ENCODE peak calls at places on chromosomes 4 and X, in ten cellular contexts. T, L, C, J, A, H, W, O, X and V are unnamed samples. For H3K36me3, the result is how much of the 10 kb centered on the place peaks cover.

GRCh38 chr4:108118505-108118904 is 50.2 kb downstream of the LEF1 start:
- DNase-seq in H (no peak), A (no peak), T (no peak), W (peak), O (no peak), L (no peak), J (no peak), C (no peak), X (no peak), V (no peak)

GRCh38 chr4:54658321-54659093 is 750 bp downstream of the KIT start:
- DNase-seq in L (peak), X (no peak), C (peak), H (no peak), A (peak), O (peak), J (no peak), W (no peak), T (peak), V (no peak)

GRCh38 chr4:164467493-164467892 is 286.4 kb upstream of the SMIM31 start:
- DNase-seq in X (no peak), W (no peak), C (no peak), H (no peak), O (no peak), J (no peak), L (no peak), A (no peak), T (no peak), V (peak)

GRCh38 chr4:7034262-7035081 is 8.7 kb upstream of the TADA2B start:
- DNase-seq in O (no peak), J (no peak), H (no peak), W (no peak), T (no peak), C (peak), L (peak), A (peak), X (no peak), V (no peak)

GRCh38 chr4:24143741-24144140 is 253.9 kb upstream of the PPARGC1A start:
- DNase-seq in W (no peak), L (no peak), X (no peak), A (no peak), C (no peak), O (no peak), J (no peak), T (no peak), H (no peak), V (no peak)

GRCh38 chr4:67483868-67484602 is 61.3 kb downstream of the CENPC start:
- DNase-seq in T (no peak), X (no peak), O (no peak), A (no peak), C (no peak), J (no peak), L (no peak), W (no peak), H (no peak), V (no peak)

GRCh38 chr4:29734785-29735184 is 985.4 kb upstream of the PCDH7 start:
- DNase-seq in T (no peak), W (no peak), A (no peak), O (no peak), J (no peak), X (no peak), L (no peak), C (no peak), H (no peak), V (no peak)

GRCh38 chr4:47468686-47469365 is 5.3 kb upstream of the COMMD8 start:
- DNase-seq in C (no peak), L (no peak), O (no peak), A (no peak), T (no peak), W (no peak), X (no peak), J (no peak), H (no peak), V (no peak)

GRCh38 chrX:7146703-7147430 is 645 bp upstream of the STS start:
- DNase-seq in J (no peak), W (no peak), A (no peak), C (peak), X (no peak), L (no peak), T (no peak), H (no peak), O (peak), V (no peak)

GRCh38 chrX:19863237-19864223 is 23.9 kb downstream of the SH3KBP1 start:
- DNase-seq in A (no peak), H (no peak), O (no peak), T (no peak), X (no peak), J (no peak), C (no peak), L (no peak), W (no peak), V (no peak)

GRCh38 chrX:65407157-65407626 is 127.4 kb downstream of the LAS1L start:
- DNase-seq in X (no peak), C (no peak), L (peak), O (peak), J (no peak), H (no peak), A (no peak), W (no peak), T (no peak), V (no peak)

GRCh38 chr4:51843309-51844156 is 580 bp downstream of the DCUN1D4 start:
- DNase-seq in T (peak), O (peak), C (peak), A (peak), H (no peak), X (peak), J (peak), L (peak), W (peak), V (no peak)

GRCh38 chr4:118920247-118920646 is 31.6 kb downstream of the SYNPO2 start:
- DNase-seq in H (no peak), L (no peak), W (no peak), A (no peak), O (no peak), J (no peak), X (no peak), T (no peak), C (no peak), V (peak)

GRCh38 chr4:93994175-93994994 is 165.8 kb downstream of the ATOH1 start:
- DNase-seq in C (no peak), J (no peak), O (no peak), A (no peak), W (no peak), L (no peak), H (no peak), T (no peak), X (no peak), V (no peak)

GRCh38 chr4:54548098-54548620 is 109.6 kb upstream of the KIT start:
- DNase-seq in L (no peak), O (no peak), J (no peak), H (no peak), C (no peak), X (no peak), T (no peak), A (no peak), W (no peak), V (no peak)

GRCh38 chrX:78075787-78076389 is 28.2 kb upstream of the PGK1 start:
- DNase-seq in W (no peak), O (no peak), C (no peak), X (no peak), J (no peak), A (no peak), H (no peak), L (no peak), T (no peak), V (no peak)

GRCh38 chrX:66760648-66761047 is 121.8 kb upstream of the EDA2R start:
- DNase-seq in T (no peak), H (no peak), W (no peak), J (no peak), L (no peak), A (no peak), O (no peak), C (no peak), X (no peak), V (no peak)

GRCh38 chr4:152308925-152309324 is 227.0 kb downstream of the FBXW7 start:
- DNase-seq in L (no peak), X (no peak), T (peak), H (no peak), W (no peak), O (no peak), C (no peak), J (no peak), A (no peak), V (no peak)

GRCh38 chr4:128653514-128654420 is 155.7 kb upstream of the JADE1 start:
- DNase-seq in X (no peak), W (no peak), L (no peak), T (no peak), C (no peak), A (no peak), J (no peak), H (no peak), O (no peak), V (no peak)

GRCh38 chrX:68710870-68711576 is 63.6 kb downstream of the STARD8 start:
- DNase-seq in H (no peak), A (peak), L (no peak), J (no peak), X (no peak), T (peak), W (no peak), C (peak), O (no peak), V (no peak)

GRCh38 chr4:182560358-182560757 is 317.2 kb downstream of the TENM3 start:
- DNase-seq in L (no peak), T (no peak), C (no peak), W (no peak), O (no peak), A (no peak), X (no peak), H (no peak), J (no peak), V (no peak)

GRCh38 chr4:60780874-60781273 is 419.3 kb upstream of the ADGRL3 start:
- DNase-seq in O (no peak), C (no peak), H (peak), W (no peak), J (no peak), L (no peak), X (no peak), A (no peak), T (no peak), V (no peak)

GRCh38 chr4:172996571-172997216 is 171.9 kb upstream of the GALNT7 start:
- DNase-seq in X (no peak), A (no peak), T (no peak), W (no peak), J (no peak), H (no peak), O (no peak), C (no peak), L (no peak), V (peak)

GRCh38 chr4:36209941-36210663 is 34.2 kb downstream of the ARAP2 start:
- DNase-seq in J (no peak), A (no peak), H (no peak), W (no peak), L (no peak), T (no peak), X (no peak), C (no peak), O (no peak), V (no peak)

GRCh38 chrX:27715610-27716009 is 92.2 kb upstream of the MAGEB10 start:
- DNase-seq in X (no peak), C (no peak), T (no peak), H (no peak), W (no peak), A (no peak), O (no peak), L (no peak), J (no peak), V (no peak)

GRCh38 chr4:17476811-17477210 is 35.1 kb downstream of the QDPR start:
- DNase-seq in A (no peak), J (no peak), L (no peak), H (no peak), W (no peak), C (no peak), O (no peak), T (no peak), X (no peak), V (no peak)

GRCh38 chr4:17447675-17448298 is 64.1 kb downstream of the QDPR start:
- DNase-seq in X (no peak), A (no peak), H (no peak), C (no peak), W (peak), L (no peak), J (peak), O (peak), T (peak), V (peak)

GRCh38 chr4:110480031-110480549 is 4.1 kb downstream of the ENPEP start:
- DNase-seq in X (no peak), H (peak), J (no peak), O (no peak), T (no peak), W (no peak), C (no peak), A (no peak), L (no peak), V (no peak)

GRCh38 chrX:21738145-21738949 is 19.6 kb downstream of the SMPX start:
- DNase-seq in O (no peak), X (no peak), T (no peak), A (no peak), W (no peak), C (peak), L (no peak), J (no peak), H (no peak), V (peak)
- H3K4me3 ChIP-seq in O (no peak), X (no peak), T (no peak), A (no peak), W (no peak), C (no peak), L (no peak), J (no peak), H (no peak), V (no peak)

GRCh38 chr4:138226351-138226750 is 15.8 kb downstream of the SLC7A11 start:
- DNase-seq in X (no peak), H (no peak), A (no peak), W (no peak), L (no peak), O (no peak), J (no peak), C (no peak), T (no peak), V (no peak)
- H3K36me3 ChIP-seq in X (under half), H (under half), A (under half), W (under half), L (under half), O (under half), J (under half), C (under half), T (under half), V (under half)

GRCh38 chr4:159256037-159256436 is 153.2 kb downstream of the RAPGEF2 start:
- DNase-seq in O (no peak), C (no peak), W (no peak), H (no peak), L (no peak), J (no peak), X (no peak), A (no peak), T (no peak), V (no peak)
- H3K4me3 ChIP-seq in O (no peak), C (no peak), W (no peak), H (no peak), L (no peak), J (no peak), X (no peak), A (no peak), T (no peak), V (no peak)

GRCh38 chrX:131818297-131818936 is 204.7 kb upstream of the STK26 start:
- DNase-seq in T (no peak), O (no peak), J (no peak), W (no peak), A (no peak), C (no peak), X (no peak), H (no peak), L (no peak), V (no peak)
- H3K36me3 ChIP-seq in T (under half), O (under half), J (under half), W (under half), A (under half), C (under half), X (under half), H (under half), L (under half), V (under half)

GRCh38 chr4:76984788-76985211 is 35.2 kb downstream of the SEPTIN11 start:
- DNase-seq in T (peak), W (no peak), L (no peak), J (no peak), H (peak), C (peak), O (no peak), A (no peak), X (peak), V (peak)

GRCh38 chr4:76987153-76987562 is 37.6 kb downstream of the SEPTIN11 start:
- DNase-seq in O (no peak), T (no peak), X (no peak), J (no peak), A (no peak), H (peak), W (no peak), C (no peak), L (no peak), V (no peak)

GRCh38 chr4:76990288-76991080 is 40.9 kb downstream of the SEPTIN11 start:
- DNase-seq in A (no peak), J (no peak), T (no peak), H (peak), L (no peak), W (peak), O (no peak), X (no peak), C (no peak), V (no peak)

GRCh38 chr4:76989391-76990061 is 40.0 kb downstream of the SEPTIN11 start:
- DNase-seq in X (no peak), O (peak), J (peak), L (no peak), W (peak), T (no peak), A (no peak), C (no peak), H (no peak), V (no peak)

GRCh38 chr4:76987685-76988084 is 38.1 kb downstream of the SEPTIN11 start:
- DNase-seq in A (no peak), T (no peak), O (no peak), H (no peak), L (no peak), C (no peak), J (no peak), W (no peak), X (no peak), V (no peak)
- H3K4me3 ChIP-seq in A (no peak), T (peak), O (no peak), H (peak), L (no peak), C (no peak), J (no peak), W (no peak), X (peak), V (no peak)

DNA sequence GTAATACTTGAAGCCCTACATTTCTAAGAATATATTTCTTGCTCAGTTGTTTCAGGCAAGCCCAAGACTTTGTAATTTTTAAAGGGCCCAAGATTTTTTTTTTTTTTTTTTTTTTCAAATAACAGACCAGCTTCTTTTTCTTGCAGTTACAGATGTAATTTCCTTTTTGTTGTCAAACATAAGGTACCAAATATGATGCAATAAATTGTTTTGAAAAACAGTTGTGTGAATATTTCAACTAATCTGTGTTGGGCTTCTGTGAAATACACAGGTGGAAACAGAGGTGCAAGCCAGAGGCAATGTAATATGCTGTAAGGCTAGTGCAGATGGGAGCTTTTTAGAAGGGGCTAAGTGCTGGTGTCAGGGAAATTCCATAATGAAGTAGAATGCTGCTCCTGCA is 64.8 kb upstream of the RAB33B start:
- DNase-seq in W (no peak), H (no peak), O (no peak), A (no peak), X (no peak), J (no peak), C (no peak), L (no peak), T (no peak), V (no peak)
- H3K36me3 ChIP-seq in W (under half), H (under half), O (under half), A (under half), X (under half), J (under half), C (under half), L (under half), T (half or more), V (under half)

DNA sequence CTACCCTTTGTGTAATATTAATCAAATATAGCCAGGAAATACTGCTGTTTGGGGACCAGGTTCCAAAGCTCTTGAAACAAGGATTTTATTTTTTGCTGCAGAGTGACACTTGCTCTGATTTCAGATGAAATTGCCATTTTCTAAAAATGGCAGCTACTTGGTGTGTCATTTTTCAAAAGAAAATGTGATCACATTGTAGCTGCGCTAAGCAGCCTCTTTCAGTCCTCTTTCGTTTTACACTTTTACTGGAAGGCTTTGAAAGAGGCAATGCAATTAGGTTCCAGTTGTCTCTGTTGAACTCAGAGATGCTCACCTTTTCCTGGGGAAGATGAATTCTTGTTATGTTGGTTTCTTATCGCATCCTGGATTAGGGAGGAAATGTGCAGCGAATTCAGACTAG is 85.1 kb downstream of the CT47B1 start:
- DNase-seq in X (no peak), O (no peak), T (no peak), H (no peak), J (no peak), C (no peak), L (no peak), W (no peak), A (no peak), V (no peak)
- H3K4me3 ChIP-seq in X (peak), O (no peak), T (no peak), H (no peak), J (no peak), C (no peak), L (no peak), W (no peak), A (no peak), V (no peak)

GRCh38 chr4:139368990-139369389 is 66.7 kb upstream of the NDUFC1 start:
- DNase-seq in T (no peak), C (no peak), L (no peak), J (no peak), A (no peak), W (no peak), X (no peak), O (no peak), H (no peak), V (peak)
- H3K36me3 ChIP-seq in T (half or more), C (under half), L (under half), J (under half), A (under half), W (under half), X (under half), O (under half), H (under half), V (under half)

DNA sequence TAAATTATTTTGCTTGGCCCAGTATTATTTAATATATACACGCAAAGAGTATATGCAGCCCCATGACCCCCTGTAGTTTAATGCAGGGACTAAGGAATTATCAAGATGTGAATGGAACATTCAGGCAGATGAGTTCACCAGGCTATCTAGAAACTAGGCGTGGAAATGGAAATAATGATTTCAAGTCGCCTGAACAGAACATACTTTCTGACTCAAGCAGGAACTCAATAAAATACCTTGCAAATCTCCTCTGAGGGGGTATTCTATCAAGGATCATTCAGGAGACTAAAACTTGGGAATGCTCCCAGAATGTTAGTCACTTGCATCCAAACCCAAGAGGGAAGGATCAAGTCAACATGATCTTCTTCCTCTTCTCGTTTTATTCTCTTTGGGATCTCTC is 59.6 kb upstream of the RASSF6 start:
- DNase-seq in C (no peak), T (no peak), X (no peak), W (no peak), J (no peak), O (no peak), L (no peak), A (no peak), H (peak), V (no peak)
- H3K4me3 ChIP-seq in C (no peak), T (no peak), X (no peak), W (no peak), J (no peak), O (no peak), L (no peak), A (no peak), H (no peak), V (no peak)

GRCh38 chrX:30883141-30883540 is 5.9 kb downstream of the TAB3 start:
- DNase-seq in J (no peak), H (no peak), A (no peak), O (no peak), T (no peak), X (no peak), C (no peak), W (no peak), L (no peak), V (no peak)

GRCh38 chrX:30881797-30882196 is 7.3 kb downstream of the TAB3 start:
- DNase-seq in T (no peak), A (no peak), J (no peak), C (no peak), L (no peak), X (no peak), W (no peak), O (no peak), H (no peak), V (no peak)

GRCh38 chrX:30885136-30885535 is 3.9 kb downstream of the TAB3 start:
- DNase-seq in C (no peak), T (no peak), A (no peak), J (no peak), L (no peak), X (no peak), W (no peak), O (no peak), H (no peak), V (no peak)

GRCh38 chrX:30880058-30880457 is 9.0 kb downstream of the TAB3 start:
- DNase-seq in L (no peak), A (no peak), H (no peak), O (no peak), J (no peak), X (no peak), T (no peak), C (no peak), W (no peak), V (no peak)

GRCh38 chrX:30881390-30881789 is 7.7 kb downstream of the TAB3 start:
- DNase-seq in T (no peak), H (no peak), W (no peak), X (no peak), O (no peak), J (no peak), C (no peak), A (no peak), L (no peak), V (no peak)
- H3K36me3 ChIP-seq in T (under half), H (under half), W (under half), X (under half), O (under half), J (under half), C (under half), A (under half), L (under half), V (under half)